ENCODE peak calls at places on chromosomes 16 and 17, in five cellular contexts. One of them, this sample, is unnamed.

GRCh38 chr17:76523084-76524037 is 14.1 kb downstream of the CYGB start:
- DNase-seq in AG04450: no peak
- DNase-seq in lower lobe of right lung: peak
- DNase-seq in stomach: peak
- DNase-seq in thoracic aorta: no peak
- DNase-seq in this sample: peak

GRCh38 chr17:36722121-36722902 is 120.9 kb downstream of the MRM1 start:
- DNase-seq in thoracic aorta: no peak
- DNase-seq in stomach: peak
- DNase-seq in lower lobe of right lung: peak
- DNase-seq in AG04450: no peak
- DNase-seq in this sample: peak

GRCh38 chr16:66528294-66528693 is 21.6 kb downstream of the TK2 start:
- DNase-seq in stomach: no peak
- DNase-seq in thoracic aorta: no peak
- DNase-seq in lower lobe of right lung: no peak
- DNase-seq in AG04450: no peak
- DNase-seq in this sample: no peak

GRCh38 chr17:19274893-19275292 is 37.7 kb downstream of the EPN2 start:
- DNase-seq in AG04450: no peak
- DNase-seq in stomach: no peak
- DNase-seq in lower lobe of right lung: no peak
- DNase-seq in thoracic aorta: no peak
- DNase-seq in this sample: no peak

GRCh38 chr16:31460582-31461002 is 1.3 kb downstream of the ARMC5 start:
- DNase-seq in AG04450: peak
- DNase-seq in stomach: no peak
- DNase-seq in lower lobe of right lung: no peak
- DNase-seq in thoracic aorta: no peak
- DNase-seq in this sample: peak

GRCh38 chr16:12439443-12440232 is 364.0 kb downstream of the CPPED1 start:
- DNase-seq in stomach: no peak
- DNase-seq in lower lobe of right lung: no peak
- DNase-seq in AG04450: no peak
- DNase-seq in thoracic aorta: no peak
- DNase-seq in this sample: no peak

GRCh38 chr16:50245417-50246298 is 20.7 kb upstream of the ADCY7 start:
- DNase-seq in stomach: peak
- DNase-seq in AG04450: no peak
- DNase-seq in lower lobe of right lung: peak
- DNase-seq in thoracic aorta: no peak
- DNase-seq in this sample: peak

GRCh38 chr17:9696279-9697044 is 51.1 kb downstream of the USP43 start:
- DNase-seq in thoracic aorta: no peak
- DNase-seq in lower lobe of right lung: no peak
- DNase-seq in stomach: no peak
- DNase-seq in AG04450: no peak
- DNase-seq in this sample: no peak

GRCh38 chr16:65658339-65659275 is 536.7 kb upstream of the CDH11 start:
- DNase-seq in lower lobe of right lung: no peak
- DNase-seq in AG04450: peak
- DNase-seq in stomach: no peak
- DNase-seq in thoracic aorta: no peak
- DNase-seq in this sample: no peak

GRCh38 chr17:7446669-7447068 is 1.8 kb downstream of the CHRNB1 start:
- DNase-seq in stomach: no peak
- DNase-seq in AG04450: no peak
- DNase-seq in thoracic aorta: no peak
- DNase-seq in lower lobe of right lung: no peak
- DNase-seq in this sample: no peak

GRCh38 chr17:32777436-32777835 is 99.5 kb downstream of the MYO1D start:
- DNase-seq in thoracic aorta: no peak
- DNase-seq in lower lobe of right lung: no peak
- DNase-seq in AG04450: no peak
- DNase-seq in stomach: no peak
- DNase-seq in this sample: no peak

GRCh38 chr17:72967963-72968585 is 124.4 kb downstream of the SLC39A11 start:
- DNase-seq in thoracic aorta: no peak
- DNase-seq in lower lobe of right lung: no peak
- DNase-seq in stomach: no peak
- DNase-seq in AG04450: no peak
- DNase-seq in this sample: no peak

GRCh38 chr16:60261425-60261824 is 1527.3 kb upstream of the GOT2 start:
- DNase-seq in stomach: no peak
- DNase-seq in thoracic aorta: no peak
- DNase-seq in AG04450: no peak
- DNase-seq in lower lobe of right lung: no peak
- DNase-seq in this sample: no peak

GRCh38 chr16:21163576-21163975 is 5.1 kb downstream of the LDAF1 start:
- DNase-seq in AG04450: no peak
- DNase-seq in stomach: no peak
- DNase-seq in lower lobe of right lung: no peak
- DNase-seq in thoracic aorta: no peak
- DNase-seq in this sample: no peak

GRCh38 chr16:11029948-11030347 is 85.6 kb downstream of the CLEC16A start:
- DNase-seq in AG04450: peak
- DNase-seq in lower lobe of right lung: no peak
- DNase-seq in thoracic aorta: no peak
- DNase-seq in stomach: no peak
- DNase-seq in this sample: no peak

GRCh38 chr17:10036511-10037061 is 131.5 kb upstream of the RCVRN start:
- DNase-seq in AG04450: no peak
- DNase-seq in lower lobe of right lung: peak
- DNase-seq in thoracic aorta: no peak
- DNase-seq in stomach: no peak
- DNase-seq in this sample: no peak

GRCh38 chr17:66995944-66996343 is 31.4 kb downstream of the CACNG4 start:
- DNase-seq in lower lobe of right lung: no peak
- DNase-seq in thoracic aorta: no peak
- DNase-seq in stomach: no peak
- DNase-seq in AG04450: no peak
- DNase-seq in this sample: no peak

GRCh38 chr17:48562934-48563333 is 15.2 kb downstream of the HOXB4 start:
- DNase-seq in lower lobe of right lung: no peak
- DNase-seq in thoracic aorta: no peak
- DNase-seq in stomach: no peak
- DNase-seq in AG04450: no peak
- DNase-seq in this sample: no peak

GRCh38 chr17:76833034-76833689 is 35.0 kb upstream of the MGAT5B start:
- DNase-seq in AG04450: no peak
- DNase-seq in lower lobe of right lung: no peak
- DNase-seq in thoracic aorta: no peak
- DNase-seq in stomach: no peak
- DNase-seq in this sample: no peak

GRCh38 chr16:30458561-30459394 is 13.1 kb upstream of the SEPHS2 start:
- DNase-seq in thoracic aorta: no peak
- DNase-seq in lower lobe of right lung: peak
- DNase-seq in AG04450: no peak
- DNase-seq in stomach: peak
- DNase-seq in this sample: peak

GRCh38 chr17:43701318-43701743 is 39.6 kb upstream of the MEOX1 start:
- DNase-seq in thoracic aorta: no peak
- DNase-seq in AG04450: no peak
- DNase-seq in lower lobe of right lung: peak
- DNase-seq in stomach: no peak
- DNase-seq in this sample: peak

GRCh38 chr17:17994271-17994670 is 21.6 kb downstream of the DRC3 start:
- DNase-seq in lower lobe of right lung: no peak
- DNase-seq in stomach: peak
- DNase-seq in AG04450: no peak
- DNase-seq in thoracic aorta: no peak
- DNase-seq in this sample: no peak

GRCh38 chr16:30923554-30924085 is at the start of gene FBXL19:
- DNase-seq in stomach: no peak
- DNase-seq in thoracic aorta: no peak
- DNase-seq in AG04450: no peak
- DNase-seq in lower lobe of right lung: peak
- DNase-seq in this sample: no peak

GRCh38 chr17:39400547-39401411 is 647 bp downstream of the FBXL20 start:
- DNase-seq in lower lobe of right lung: peak
- DNase-seq in AG04450: no peak
- DNase-seq in stomach: peak
- DNase-seq in thoracic aorta: no peak
- DNase-seq in this sample: no peak
- TF ChIP-seq CTCF in lower lobe of right lung: no peak
- TF ChIP-seq CTCF in AG04450: no peak
- TF ChIP-seq CTCF in stomach: no peak
- TF ChIP-seq CTCF in thoracic aorta: no peak
- TF ChIP-seq CTCF in this sample: no peak

DNA sequence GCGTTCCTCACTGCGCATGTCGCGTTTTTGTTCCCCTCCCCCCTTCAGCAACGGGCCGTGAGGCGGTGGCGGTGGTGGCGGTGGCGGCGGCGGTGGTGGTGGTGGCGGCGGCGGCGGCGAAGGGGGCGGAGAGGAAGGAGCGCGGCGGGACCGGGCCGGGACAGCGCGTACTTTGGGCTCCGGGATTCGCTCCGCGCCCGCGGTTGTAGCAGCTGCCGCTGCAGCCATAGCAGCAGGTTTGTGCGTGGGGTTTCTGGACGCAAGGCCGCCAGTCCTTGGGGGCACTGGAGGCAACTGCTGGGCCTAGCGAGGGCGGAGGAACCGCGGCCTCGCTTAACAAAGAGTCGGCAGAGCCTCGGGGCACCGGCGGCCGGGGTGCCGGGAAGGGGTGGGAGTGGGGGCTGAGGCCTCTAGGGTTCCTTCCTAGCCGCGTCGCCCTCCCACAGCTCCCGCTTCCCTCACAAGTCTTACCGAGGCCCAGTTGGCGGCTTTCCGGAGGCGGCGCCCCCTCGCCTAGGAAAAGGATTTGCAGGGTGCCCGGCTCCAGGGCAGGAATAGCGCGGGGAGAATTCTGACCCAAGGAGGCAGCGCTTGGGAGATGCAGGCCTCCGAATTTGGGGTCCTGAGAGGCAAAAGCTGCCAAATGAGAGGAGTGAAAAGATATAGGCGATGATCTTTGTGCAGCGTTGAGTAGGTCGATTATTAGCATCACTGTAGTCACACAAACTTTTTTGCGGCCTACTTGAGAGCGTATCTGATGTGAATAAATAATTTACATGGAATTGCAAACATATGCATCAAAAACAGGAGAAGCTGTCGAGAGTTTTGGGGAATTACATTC is at the start of gene DDX42:
- DNase-seq in lower lobe of right lung: peak
- DNase-seq in stomach: peak
- DNase-seq in thoracic aorta: peak
- DNase-seq in AG04450: no peak
- DNase-seq in this sample: peak
- TF ChIP-seq CTCF in lower lobe of right lung: peak
- TF ChIP-seq CTCF in stomach: no peak
- TF ChIP-seq CTCF in thoracic aorta: no peak
- TF ChIP-seq CTCF in AG04450: peak
- TF ChIP-seq CTCF in this sample: no peak

GRCh38 chr17:45648642-45649041 is 135.5 kb upstream of the CRHR1 start:
- DNase-seq in thoracic aorta: no peak
- DNase-seq in lower lobe of right lung: no peak
- DNase-seq in AG04450: no peak
- DNase-seq in stomach: no peak
- DNase-seq in this sample: no peak
- TF ChIP-seq CTCF in thoracic aorta: no peak
- TF ChIP-seq CTCF in lower lobe of right lung: no peak
- TF ChIP-seq CTCF in AG04450: no peak
- TF ChIP-seq CTCF in stomach: no peak
- TF ChIP-seq CTCF in this sample: peak

GRCh38 chr17:69246726-69247375 is 18.2 kb upstream of the ABCA10 start:
- DNase-seq in thoracic aorta: no peak
- DNase-seq in lower lobe of right lung: no peak
- DNase-seq in AG04450: no peak
- DNase-seq in stomach: no peak
- DNase-seq in this sample: peak

GRCh38 chr17:69250641-69251040 is 22.0 kb upstream of the ABCA10 start:
- DNase-seq in thoracic aorta: no peak
- DNase-seq in AG04450: no peak
- DNase-seq in stomach: no peak
- DNase-seq in lower lobe of right lung: no peak
- DNase-seq in this sample: no peak

GRCh38 chr17:69240201-69240600 is 11.6 kb upstream of the ABCA10 start:
- DNase-seq in stomach: no peak
- DNase-seq in lower lobe of right lung: no peak
- DNase-seq in thoracic aorta: no peak
- DNase-seq in AG04450: no peak
- DNase-seq in this sample: no peak

GRCh38 chr17:69246202-69246601 is 17.6 kb upstream of the ABCA10 start:
- DNase-seq in thoracic aorta: no peak
- DNase-seq in lower lobe of right lung: no peak
- DNase-seq in stomach: no peak
- DNase-seq in AG04450: no peak
- DNase-seq in this sample: no peak

GRCh38 chr17:69245617-69246016 is 17.0 kb upstream of the ABCA10 start:
- DNase-seq in thoracic aorta: no peak
- DNase-seq in stomach: no peak
- DNase-seq in AG04450: no peak
- DNase-seq in lower lobe of right lung: no peak
- DNase-seq in this sample: peak
- TF ChIP-seq CTCF in thoracic aorta: no peak
- TF ChIP-seq CTCF in stomach: no peak
- TF ChIP-seq CTCF in AG04450: no peak
- TF ChIP-seq CTCF in lower lobe of right lung: no peak
- TF ChIP-seq CTCF in this sample: no peak

GRCh38 chr16:13935408-13935807 is 15.5 kb downstream of the ERCC4 start:
- DNase-seq in AG04450: no peak
- DNase-seq in thoracic aorta: no peak
- DNase-seq in lower lobe of right lung: no peak
- DNase-seq in stomach: no peak
- DNase-seq in this sample: no peak
- TF ChIP-seq CTCF in AG04450: peak
- TF ChIP-seq CTCF in thoracic aorta: peak
- TF ChIP-seq CTCF in lower lobe of right lung: peak
- TF ChIP-seq CTCF in stomach: no peak
- TF ChIP-seq CTCF in this sample: peak

GRCh38 chr17:71237903-71238538 is 882.8 kb upstream of the SOX9 start:
- DNase-seq in AG04450: no peak
- DNase-seq in stomach: no peak
- DNase-seq in lower lobe of right lung: no peak
- DNase-seq in thoracic aorta: no peak
- DNase-seq in this sample: no peak
- TF ChIP-seq CTCF in AG04450: peak
- TF ChIP-seq CTCF in stomach: no peak
- TF ChIP-seq CTCF in lower lobe of right lung: no peak
- TF ChIP-seq CTCF in thoracic aorta: no peak
- TF ChIP-seq CTCF in this sample: no peak